ENCODE peak calls at places on chromosomes 5 and 9, in four cellular contexts. E is MM.1S, D is SK-N-SH, V is HCT116. X is an unnamed sample.

GRCh38 chr9:136681029-136681428 is 6.2 kb downstream of the AGPAT2 start:
- DNase-seq in V (no peak), D (no peak), E (no peak), X (no peak)

GRCh38 chr5:87120518-87121314 is 147.0 kb upstream of the RASA1 start:
- DNase-seq in V (peak), D (no peak), E (peak), X (peak)

GRCh38 chr5:14082973-14083372 is 60.2 kb upstream of the TRIO start:
- DNase-seq in D (no peak), E (no peak), V (no peak), X (no peak)

GRCh38 chr9:119959846-119960545 is 590.8 kb upstream of the BRINP1 start:
- DNase-seq in D (no peak), E (no peak), V (no peak), X (no peak)

GRCh38 chr9:127185931-127186781 is 63.7 kb upstream of the ANGPTL2 start:
- DNase-seq in E (no peak), V (no peak), D (peak), X (no peak)

GRCh38 chr9:27291292-27291691 is 5.7 kb downstream of the EQTN start:
- DNase-seq in E (no peak), V (no peak), D (no peak), X (no peak)

GRCh38 chr5:1197876-1198666 is 3.3 kb upstream of the SLC6A19 start:
- DNase-seq in E (no peak), D (no peak), V (no peak), X (no peak)

GRCh38 chr9:127903557-127904475 is 4.4 kb upstream of the ST6GALNAC6 start:
- DNase-seq in D (no peak), V (no peak), E (no peak), X (no peak)

GRCh38 chr9:4594994-4595393 is 67.1 kb upstream of the PLPP6 start:
- DNase-seq in E (no peak), D (no peak), V (no peak), X (no peak)

GRCh38 chr5:138465288-138466057 is at the start of gene EGR1:
- DNase-seq in E (peak), V (peak), D (peak), X (peak)

GRCh38 chr5:127290019-127290945 is at the start of gene MEGF10:
- DNase-seq in V (no peak), E (peak), D (peak), X (peak)

GRCh38 chr9:99377790-99378775 is 156.0 kb downstream of the SEC61B start:
- DNase-seq in V (no peak), E (no peak), D (no peak), X (no peak)

GRCh38 chr9:134057311-134057665 is 10.5 kb downstream of the BRD3 start:
- DNase-seq in D (no peak), V (no peak), E (no peak), X (no peak)

GRCh38 chr5:140355551-140355950 is 4.4 kb upstream of the SLC4A9 start:
- DNase-seq in E (no peak), V (no peak), D (no peak), X (no peak)

GRCh38 chr5:140360101-140360500 is at the start of gene SLC4A9:
- DNase-seq in E (no peak), D (no peak), V (no peak), X (no peak)

GRCh38 chr5:140357731-140358093 is 2.3 kb upstream of the SLC4A9 start:
- DNase-seq in E (peak), V (peak), D (peak), X (peak)

GRCh38 chr5:140358738-140359310 is 1.2 kb upstream of the SLC4A9 start:
- DNase-seq in V (no peak), D (peak), E (no peak), X (peak)

DNA sequence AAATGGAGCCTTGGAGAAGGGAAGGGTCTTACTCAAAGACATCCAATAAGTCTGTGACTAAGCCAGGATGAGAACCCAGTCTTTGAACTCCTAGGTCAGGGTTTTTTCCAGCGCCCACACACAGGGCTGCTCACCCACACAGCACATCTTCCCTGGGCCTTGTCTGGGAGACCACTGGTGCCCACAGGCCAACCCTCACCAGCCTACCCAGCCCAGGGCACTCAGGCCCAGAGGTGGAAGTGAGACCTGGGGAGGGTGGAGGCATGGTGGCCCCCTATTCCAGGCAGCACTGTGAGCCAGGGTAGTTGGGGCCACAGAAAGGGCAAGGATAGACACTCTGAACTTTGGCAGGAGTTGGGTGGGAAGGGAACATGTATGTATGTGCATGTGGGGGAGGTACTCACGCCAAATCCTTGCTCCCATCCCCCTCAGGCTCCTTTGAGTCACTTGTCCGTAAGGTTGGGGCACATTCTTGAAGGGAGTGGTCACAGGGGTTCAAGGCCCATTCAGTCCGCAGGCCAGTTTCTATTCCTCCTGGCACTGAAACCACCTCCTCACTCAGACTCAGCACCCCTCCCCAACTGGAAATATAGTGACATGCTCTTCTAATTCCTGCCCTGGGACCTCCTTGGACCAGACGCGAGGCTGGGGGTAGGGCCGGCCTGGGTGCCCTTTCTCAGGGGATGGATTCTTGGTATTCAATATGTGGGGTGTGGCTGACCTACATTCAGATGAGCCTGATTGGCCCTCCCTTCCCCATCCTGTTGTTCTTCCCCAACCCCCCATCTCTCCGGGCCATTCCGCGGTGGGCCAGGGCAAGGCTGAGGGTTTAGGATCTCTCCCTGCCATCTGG is 2.9 kb upstream of the SLC4A9 start:
- DNase-seq in V (no peak), E (peak), D (no peak), X (no peak)
- TF ChIP-seq EZH2phosphoT487 in V (no peak), E (no peak), D (no peak), X (no peak)

DNA sequence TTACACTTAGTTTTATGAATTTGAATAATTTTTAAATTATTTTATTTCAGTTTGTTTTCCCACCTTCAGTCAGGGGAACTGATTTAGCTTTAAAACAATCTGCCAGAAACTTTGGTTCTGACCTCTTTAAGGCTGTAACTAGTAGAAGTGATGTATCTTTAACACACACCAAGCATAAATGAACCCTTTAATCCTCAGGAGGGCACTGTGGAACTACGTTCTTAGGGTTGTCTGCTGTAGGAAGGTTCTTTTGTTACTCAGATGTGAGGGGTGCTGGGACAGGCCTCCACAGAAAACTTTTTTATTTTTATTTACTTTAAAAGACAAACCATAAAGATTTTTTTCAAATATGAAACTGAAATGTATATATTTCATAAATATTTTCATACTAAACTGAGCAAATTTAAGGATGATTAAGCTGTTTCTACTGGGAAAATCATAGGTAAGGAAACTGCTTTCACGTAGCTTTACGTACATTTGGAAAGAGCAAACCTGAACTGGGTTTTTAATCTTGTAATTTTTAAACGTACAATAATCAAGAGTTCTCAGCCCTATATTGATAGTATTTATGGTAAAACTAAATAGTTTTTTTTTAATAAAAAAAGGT is 5.3 kb downstream of the KLF4 start:
- DNase-seq in E (peak), V (peak), D (peak), X (peak)
- TF ChIP-seq CTCF in E (peak), V (peak), D (peak), X (peak)

GRCh38 chr5:157269165-157269671 is 3.3 kb downstream of the CYFIP2 start:
- DNase-seq in D (no peak), V (no peak), E (no peak), X (no peak)

GRCh38 chr5:157266286-157267007 is 524 bp downstream of the CYFIP2 start:
- DNase-seq in D (no peak), E (peak), V (no peak), X (peak)

GRCh38 chr5:157267766-157268480 is 2.0 kb downstream of the CYFIP2 start:
- DNase-seq in V (no peak), E (no peak), D (no peak), X (peak)

GRCh38 chr5:157265714-157266285 is at the start of gene CYFIP2:
- DNase-seq in D (peak), E (peak), V (no peak), X (peak)

DNA sequence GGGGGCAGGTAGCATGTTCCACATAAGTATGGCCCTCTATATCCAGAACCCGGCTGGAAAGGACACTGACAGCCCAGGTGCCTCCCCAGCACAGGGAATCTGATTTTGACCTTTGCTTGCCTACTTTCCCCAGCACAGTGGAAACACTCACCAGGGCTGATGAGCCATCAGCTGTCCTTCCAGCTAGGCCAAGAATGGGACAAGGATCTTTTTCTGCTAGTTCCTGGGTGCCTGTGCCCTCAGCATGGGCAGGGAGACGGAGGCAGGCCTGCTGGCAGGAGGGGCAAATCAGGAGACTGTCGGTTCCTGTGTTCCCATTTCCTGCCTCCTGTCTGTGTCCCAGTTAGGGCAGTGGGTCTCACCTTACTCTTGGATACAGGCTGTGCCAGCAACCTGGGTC is 1.1 kb downstream of the CYFIP2 start:
- DNase-seq in E (no peak), V (no peak), D (no peak), X (peak)
- H3K9ac ChIP-seq in E (peak), V (peak), D (no peak), X (no peak)

GRCh38 chr5:148776780-148777179 is 49.6 kb upstream of the ADRB2 start:
- DNase-seq in E (no peak), D (no peak), V (peak), X (peak)
- TF ChIP-seq EZH2phosphoT487 in E (no peak), D (no peak), V (no peak), X (no peak)

DNA sequence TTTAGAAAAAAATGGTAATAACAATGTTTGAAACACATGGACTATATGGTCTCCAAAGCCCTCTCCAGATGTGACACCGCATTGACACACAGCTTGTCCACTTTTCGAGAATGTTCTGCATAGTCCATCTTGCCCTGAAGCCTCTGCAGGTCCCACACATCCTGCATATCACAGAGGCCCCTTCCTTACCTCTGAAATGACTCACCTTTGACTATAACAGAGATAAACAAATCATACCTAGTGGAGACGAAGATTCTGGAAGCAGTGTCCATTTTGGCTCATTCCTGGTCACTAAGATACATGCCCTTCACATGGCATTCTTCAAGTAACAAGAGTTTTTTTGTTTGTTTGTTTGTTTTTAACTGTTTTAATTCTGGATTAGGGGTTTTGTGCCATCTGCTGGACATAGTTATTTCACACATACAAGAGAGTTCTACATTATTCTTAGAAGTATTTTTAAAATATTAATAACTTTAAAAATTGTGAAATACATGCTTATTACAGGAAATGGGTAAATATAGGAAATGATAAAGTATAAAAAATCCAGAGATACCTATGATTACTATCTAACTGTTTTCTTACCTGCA is 5.1 kb downstream of the ARL14EPL start:
- DNase-seq in V (peak), D (no peak), E (no peak), X (peak)
- TF ChIP-seq CTCF in V (peak), D (peak), E (no peak), X (peak)

GRCh38 chr9:113463418-113464285 is at the start of gene RGS3:
- DNase-seq in V (peak), D (no peak), E (no peak), X (peak)
- H3K9ac ChIP-seq in V (peak), D (no peak), E (peak), X (peak)

GRCh38 chr9:38339087-38339486 is 53.4 kb upstream of the ALDH1B1 start:
- DNase-seq in V (no peak), D (no peak), E (no peak), X (peak)
- TF ChIP-seq EZH2phosphoT487 in V (no peak), D (no peak), E (no peak), X (no peak)

GRCh38 chr5:172793577-172794488 is 22.8 kb upstream of the DUSP1 start:
- DNase-seq in V (no peak), D (no peak), E (no peak), X (peak)

GRCh38 chr5:172792693-172793570 is 21.9 kb upstream of the DUSP1 start:
- DNase-seq in D (no peak), E (no peak), V (no peak), X (no peak)

GRCh38 chr5:172796306-172796705 is 25.3 kb upstream of the DUSP1 start:
- DNase-seq in D (no peak), E (no peak), V (no peak), X (no peak)

GRCh38 chr5:172797800-172798199 is 26.8 kb upstream of the DUSP1 start:
- DNase-seq in E (no peak), V (no peak), D (no peak), X (no peak)

DNA sequence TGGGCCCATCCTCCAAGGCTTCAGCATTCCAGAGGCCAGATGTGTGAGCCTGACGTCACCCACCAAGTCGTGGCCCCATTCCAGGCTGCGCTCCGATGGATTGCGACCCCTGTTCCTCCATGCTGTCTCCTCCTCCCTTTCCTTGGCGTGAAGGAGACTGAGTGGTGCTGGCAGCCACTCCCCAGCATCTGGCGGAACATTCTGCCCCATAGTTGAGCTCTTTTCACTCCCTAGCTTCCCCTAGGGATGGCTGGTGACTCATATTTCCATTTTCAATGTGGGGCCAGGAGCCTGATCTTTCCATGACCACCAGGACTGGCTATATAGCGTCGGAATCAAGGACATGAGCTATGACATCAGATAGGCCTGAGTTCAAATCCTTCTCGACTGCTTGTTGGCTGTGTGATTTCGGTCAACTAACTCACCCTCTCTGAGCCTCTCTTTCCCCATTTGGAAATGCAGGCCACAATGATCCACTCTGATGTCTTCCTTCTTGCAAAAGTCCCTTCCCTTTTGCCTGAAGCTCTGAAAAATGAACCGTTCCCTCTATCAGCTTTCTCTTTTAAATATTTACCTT is 24.5 kb upstream of the DUSP1 start:
- DNase-seq in D (no peak), V (no peak), E (no peak), X (no peak)
- TF ChIP-seq CTCF in D (no peak), V (no peak), E (no peak), X (no peak)